ENCODE peak calls at places on chromosome 1, in eight cellular contexts. L is BE2C, P is transverse colon, A is left lung, Q is esophagus muscularis mucosa, V is BJ, S is esophagus squamous epithelium, T is psoas muscle. J is an unnamed sample.

GRCh38 chr1:185795181-185795580 is 61.0 kb downstream of the HMCN1 start:
- DNase-seq in Q (no peak), L (no peak), P (no peak), V (no peak), T (no peak), S (no peak), A (no peak), J (no peak)

GRCh38 chr1:166915941-166916340 is 39.9 kb upstream of the TADA1 start:
- DNase-seq in V (no peak), A (no peak), T (no peak), Q (no peak), P (no peak), L (no peak), S (no peak), J (no peak)

GRCh38 chr1:63319069-63320023 is 3.0 kb upstream of the FOXD3 start:
- DNase-seq in A (peak; percentile 79), P (no peak), L (no peak), T (no peak), S (no peak), Q (peak; percentile 81), V (no peak), J (no peak)

GRCh38 chr1:168261390-168261789 is 19.3 kb upstream of the TBX19 start:
- DNase-seq in L (no peak), T (no peak), P (no peak), Q (no peak), A (no peak), S (no peak), V (peak; percentile 65), J (no peak)

GRCh38 chr1:197736689-197737088 is 38.6 kb downstream of the DENND1B start:
- DNase-seq in A (no peak), S (no peak), L (no peak), P (no peak), Q (no peak), T (no peak), V (peak; percentile 89), J (no peak)

GRCh38 chr1:54111624-54112023 is 41.2 kb downstream of the CDCP2 start:
- DNase-seq in S (no peak), L (no peak), P (no peak), A (no peak), T (no peak), V (no peak), Q (no peak), J (no peak)

GRCh38 chr1:60765204-60765603 is 317.2 kb upstream of the NFIA start:
- DNase-seq in V (no peak), A (no peak), Q (no peak), T (no peak), S (no peak), L (peak; percentile 26), P (peak; percentile 20), J (no peak)

GRCh38 chr1:94463765-94464330 is 45.7 kb downstream of the ABCD3 start:
- DNase-seq in S (no peak), V (peak; percentile 4), Q (no peak), P (no peak), T (no peak), A (no peak), L (peak; percentile 15), J (no peak)

GRCh38 chr1:17507916-17508315 is 31.6 kb upstream of the ARHGEF10L start:
- DNase-seq in V (no peak), S (no peak), A (no peak), T (no peak), Q (no peak), L (no peak), P (peak; percentile 39), J (no peak)
- H3K27me3 ChIP-seq in V (no peaks in the 10 kb centered on the region), S (no peaks in the 10 kb centered on the region), A (no peaks in the 10 kb centered on the region), T (no peaks in the 10 kb centered on the region), Q (no peaks in the 10 kb centered on the region), L (no peaks in the 10 kb centered on the region), P (no peaks in the 10 kb centered on the region), J (no peaks in the 10 kb centered on the region)

GRCh38 chr1:9600861-9601834 is 12.4 kb downstream of the TMEM201 start:
- DNase-seq in S (no peak), V (no peak), Q (no peak), L (no peak), T (no peak), P (no peak), A (no peak), J (no peak)

GRCh38 chr1:9595968-9596340 is 7.2 kb downstream of the TMEM201 start:
- DNase-seq in L (no peak), P (no peak), A (no peak), V (no peak), S (no peak), Q (no peak), T (no peak), J (no peak)

GRCh38 chr1:9596419-9597123 is 7.9 kb downstream of the TMEM201 start:
- DNase-seq in S (no peak), P (no peak), T (no peak), L (peak; percentile 61), Q (no peak), A (no peak), V (no peak), J (peak; percentile 41)

GRCh38 chr1:9597361-9598315 is 8.9 kb downstream of the TMEM201 start:
- DNase-seq in A (no peak), V (no peak), T (no peak), P (no peak), S (no peak), Q (no peak), L (no peak), J (no peak)

DNA sequence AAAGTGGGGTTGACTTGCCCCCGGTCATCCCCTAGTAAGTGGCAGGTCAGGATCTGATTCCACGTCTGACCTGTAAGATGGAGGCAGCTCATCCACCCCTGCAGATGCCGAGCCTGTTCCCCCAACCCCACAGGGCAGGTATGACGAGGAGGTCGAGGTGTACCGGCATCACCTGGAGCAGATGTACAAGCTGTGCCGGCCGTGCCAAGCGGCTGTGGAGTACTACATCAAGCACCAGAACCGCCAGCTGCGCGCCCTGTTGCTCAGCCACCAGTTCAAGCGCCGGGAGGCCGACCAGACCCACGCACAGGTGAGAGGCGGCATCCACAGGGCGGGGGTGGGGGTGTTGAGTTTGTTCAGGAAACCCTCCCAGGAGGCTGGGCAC is 9.6 kb downstream of the TMEM201 start:
- DNase-seq in P (no peak), V (no peak), A (no peak), Q (no peak), T (no peak), L (no peak), S (no peak), J (no peak)
- TF ChIP-seq CTCF in P (no peak), V (no peak), A (no peak), Q (no peak), T (no peak), L (no peak), S (no peak), J (no peak)

GRCh38 chr1:18157352-18157751 is 49.8 kb downstream of the IGSF21 start:
- DNase-seq in Q (no peak), A (no peak), P (no peak), L (no peak), T (no peak), V (no peak), S (no peak), J (no peak)
- H3K4me3 ChIP-seq in Q (no peak overlapping the region), A (no peak overlapping the region), P (no peak overlapping the region), L (no peak overlapping the region), T (no peak overlapping the region), V (no peak overlapping the region), S (no peak overlapping the region), J (no peak overlapping the region)

GRCh38 chr1:18792747-18793146 is 66.7 kb downstream of the TAS1R2 start:
- DNase-seq in P (no peak), A (no peak), L (no peak), T (no peak), Q (no peak), V (no peak), S (no peak), J (no peak)
- H3K27me3 ChIP-seq in P (peaks cover 39% of the 10 kb centered on the region), A (no peaks in the 10 kb centered on the region), L (no peaks in the 10 kb centered on the region), T (no peaks in the 10 kb centered on the region), Q (peaks cover 71% of the 10 kb centered on the region), V (no peaks in the 10 kb centered on the region), S (peaks cover 79% of the 10 kb centered on the region), J (peaks cover 19% of the 10 kb centered on the region)

J was measured in lower lobe of right lung.